ENCODE peak calls at places on chromosomes 13 and 19, in six cellular contexts. E, A, Z, V, F and U are unnamed samples.

GRCh38 chr19:54952591-54953344 is 5.4 kb upstream of the NLRP7 start:
- DNase-seq in E (peak), F (no peak), V (no peak), A (no peak), Z (no peak), U (no peak)

GRCh38 chr19:30862876-30863275 is 486.4 kb downstream of the TSHZ3 start:
- DNase-seq in F (peak), E (no peak), Z (no peak), A (no peak), V (no peak), U (no peak)

GRCh38 chr13:44004881-44005280 is 125.2 kb downstream of the LACC1 start:
- DNase-seq in E (peak), A (peak), F (no peak), V (no peak), Z (no peak), U (no peak)

GRCh38 chr13:51451467-51452390 is 1.1 kb downstream of the INTS6 start:
- DNase-seq in V (peak), F (peak), A (peak), Z (peak), E (peak), U (peak)

GRCh38 chr13:113586661-113587479 is 2.3 kb downstream of the TFDP1 start:
- DNase-seq in A (no peak), E (no peak), V (no peak), F (peak), Z (peak), U (peak)

GRCh38 chr19:14004619-14005380 is 1.3 kb downstream of the RFX1 start:
- DNase-seq in V (no peak), Z (no peak), E (no peak), F (peak), A (no peak), U (peak)

GRCh38 chr13:89923052-89923451 is 1424.4 kb upstream of the MIR17HG start:
- DNase-seq in A (no peak), F (no peak), Z (no peak), V (no peak), E (no peak), U (no peak)

GRCh38 chr19:17294051-17294891 is 9.0 kb downstream of the ABHD8 start:
- DNase-seq in Z (peak), A (no peak), F (no peak), V (peak), E (no peak), U (peak)

GRCh38 chr19:18306209-18306902 is 16.5 kb downstream of the LSM4 start:
- DNase-seq in V (no peak), F (no peak), Z (peak), A (no peak), E (no peak), U (peak)

GRCh38 chr13:86572115-86572514 is 772.9 kb upstream of the SLITRK6 start:
- DNase-seq in Z (no peak), F (no peak), E (peak), A (peak), V (no peak), U (no peak)

GRCh38 chr19:754530-754929 is 3.6 kb downstream of the MISP start:
- DNase-seq in F (no peak), A (no peak), V (no peak), Z (no peak), E (no peak), U (no peak)

GRCh38 chr19:751501-752341 is 809 bp downstream of the MISP start:
- DNase-seq in F (no peak), V (no peak), Z (peak), E (peak), A (peak), U (no peak)

GRCh38 chr19:750640-751423 is at the start of gene MISP:
- DNase-seq in V (no peak), Z (peak), F (no peak), A (no peak), E (no peak), U (no peak)

GRCh38 chr19:755063-755462 is 4.2 kb downstream of the MISP start:
- DNase-seq in A (no peak), Z (no peak), F (no peak), E (no peak), V (no peak), U (no peak)

GRCh38 chr19:752652-753517 is 2.0 kb downstream of the MISP start:
- DNase-seq in Z (peak), V (no peak), A (peak), F (no peak), E (peak), U (no peak)
- H3K4me3 ChIP-seq in Z (no peak), V (no peak), A (no peak), F (no peak), E (no peak), U (no peak)

GRCh38 chr13:49499889-49500660 is 4.3 kb downstream of the PHF11 start:
- DNase-seq in V (no peak), E (peak), Z (no peak), F (no peak), A (peak), U (no peak)
- H3K4me3 ChIP-seq in V (peak), E (no peak), Z (no peak), F (no peak), A (no peak), U (no peak)

GRCh38 chr13:98706446-98707110 is 45.9 kb downstream of the SLC15A1 start:
- DNase-seq in Z (no peak), V (no peak), E (no peak), F (no peak), A (peak), U (peak)
- H3K4me3 ChIP-seq in Z (no peak), V (no peak), E (no peak), F (no peak), A (no peak), U (no peak)

GRCh38 chr19:496333-496634 is at the start of gene MADCAM1:
- DNase-seq in E (no peak), Z (peak), F (no peak), V (no peak), A (no peak), U (no peak)
- H3K4me3 ChIP-seq in E (no peak), Z (peak), F (no peak), V (no peak), A (no peak), U (no peak)